ENCODE peak calls at places on chromosomes 4 and X, in six cellular contexts. K is LoVo, D is iPS-NIHi11, C is GM04503, W is NCI-H510A, B is germinal center. P is an unnamed sample.

GRCh38 chrX:40415675-40416074 is 165.1 kb upstream of the ATP6AP2 start:
- DNase-seq in K (no peak), D (no peak), C (no peak), W (no peak), B (no peak), P (no peak)

GRCh38 chr4:141352328-141352727 is 131.6 kb downstream of the ZNF330 start:
- DNase-seq in K (no peak), D (no peak), C (no peak), W (no peak), B (no peak), P (no peak)

GRCh38 chr4:162839814-162840213 is 326.9 kb downstream of the NAF1 start:
- DNase-seq in K (no peak), D (peak; percentile 23), C (no peak), W (no peak), B (no peak), P (no peak)

GRCh38 chr4:7418131-7418943 is 16.4 kb downstream of the PSAPL1 start:
- DNase-seq in K (no peak), D (no peak), C (no peak), W (no peak), B (no peak), P (no peak)

GRCh38 chr4:26150948-26151347 is 169.9 kb upstream of the RBPJ start:
- DNase-seq in K (no peak), D (no peak), C (no peak), W (no peak), B (no peak), P (peak; percentile 17)

GRCh38 chrX:152844256-152844655 is 13.4 kb downstream of the NSDHL start:
- DNase-seq in K (no peak), D (no peak), C (no peak), W (no peak), B (no peak), P (no peak)

GRCh38 chr4:100428051-100428450 is 89.8 kb downstream of the EMCN start:
- DNase-seq in K (peak; percentile 85), D (no peak), C (no peak), W (no peak), B (no peak), P (peak; percentile 80)

GRCh38 chr4:110287130-110287529 is 88.7 kb upstream of the ELOVL6 start:
- DNase-seq in K (peak; percentile 14), D (peak; percentile 28), C (peak; percentile 61), W (no peak), B (no peak), P (peak; percentile 65)

GRCh38 chr4:159191989-159192388 is 89.1 kb downstream of the RAPGEF2 start:
- DNase-seq in K (peak; percentile 35), D (peak; percentile 54), C (no peak), W (no peak), B (no peak), P (peak; percentile 77)

GRCh38 chrX:141924293-141924692 is 20.6 kb downstream of the MAGEC1 start:
- DNase-seq in K (no peak), D (no peak), C (no peak), W (no peak), B (no peak), P (no peak)

GRCh38 chr4:60201052-60201673 is 999.0 kb upstream of the ADGRL3 start:
- DNase-seq in K (peak; percentile 47), D (peak; percentile 43), C (no peak), W (no peak), B (peak; percentile 5), P (peak; percentile 70)

GRCh38 chr4:155952546-155952945 is 1.1 kb downstream of the CTSO start:
- DNase-seq in K (no peak), D (no peak), C (no peak), W (no peak), B (no peak), P (peak; percentile 31)

GRCh38 chr4:98516042-98516440 is 142.4 kb downstream of the TSPAN5 start:
- DNase-seq in K (no peak), D (no peak), C (peak; percentile 51), W (no peak), B (no peak), P (peak; percentile 71)

GRCh38 chr4:56466910-56467283 is 520 bp upstream of the SRP72 start:
- DNase-seq in K (peak; percentile 7), D (peak; percentile 12), C (no peak), W (no peak), B (peak; percentile 5), P (no peak)

GRCh38 chr4:23906839-23907238 is 17.0 kb upstream of the PPARGC1A start:
- DNase-seq in K (no peak), D (no peak), C (no peak), W (no peak), B (no peak), P (no peak)

GRCh38 chr4:139184129-139184528 is 7.1 kb upstream of the ELF2 start:
- DNase-seq in K (no peak), D (no peak), C (no peak), W (no peak), B (no peak), P (no peak)

GRCh38 chrX:102723456-102723855 is 2.9 kb downstream of the GPRASP3 start:
- DNase-seq in K (no peak), D (no peak), C (no peak), W (no peak), B (no peak), P (peak; percentile 0)

GRCh38 chr4:177237291-177237690 is 72.4 kb upstream of the NEIL3 start:
- DNase-seq in K (no peak), D (no peak), C (no peak), W (no peak), B (no peak), P (no peak)

GRCh38 chrX:123884809-123885408 is 25.1 kb downstream of the XIAP start:
- DNase-seq in K (peak; percentile 46), D (peak; percentile 31), C (no peak), W (no peak), B (peak; percentile 44), P (peak; percentile 34)

GRCh38 chr4:97942137-97942536 is 201.1 kb downstream of the STPG2 start:
- DNase-seq in K (no peak), D (no peak), C (no peak), W (no peak), B (no peak), P (peak; percentile 1)